ENCODE peak calls at places on chromosomes 13 and 19, in ten cellular contexts. R is epithelial cell of prostate, X is amniotic stem cell, D is nephron progenitor cell, G is caudate nucleus, E is OCI-LY7, V is left ventricle myocardium inferior, N is KBM-7, S is RPMI7951, I is cardiac muscle cell. L is an unnamed sample.

GRCh38 chr13:39506559-39507390 is 96.2 kb downstream of the LHFPL6 start:
- DNase-seq in R (peak), X (no peak), D (no peak), G (no peak), E (peak), V (no peak), N (no peak), S (no peak), I (no peak), L (peak)

GRCh38 chr19:48450863-48451262 is 4.5 kb upstream of the KCNJ14 start:
- DNase-seq in R (no peak), X (no peak), D (no peak), G (no peak), E (no peak), V (no peak), N (no peak), S (no peak), I (no peak), L (no peak)

GRCh38 chr13:23750383-23751121 is 138.6 kb downstream of the MIPEP start:
- DNase-seq in R (no peak), X (no peak), D (no peak), G (no peak), E (no peak), V (no peak), N (no peak), S (peak), I (no peak), L (no peak)

GRCh38 chr13:113947321-113948033 is 26.4 kb downstream of the C13orf46 start:
- DNase-seq in R (no peak), X (no peak), D (no peak), G (peak), E (no peak), V (peak), N (no peak), S (no peak), I (no peak), L (peak)

GRCh38 chr13:111636804-111637203 is 316.4 kb downstream of the TEX29 start:
- DNase-seq in R (no peak), X (no peak), D (no peak), G (no peak), E (no peak), V (no peak), N (no peak), S (no peak), I (no peak), L (no peak)

GRCh38 chr19:41699231-41699967 is 9.0 kb upstream of the CEACAM5 start:
- DNase-seq in R (peak), X (no peak), D (no peak), G (no peak), E (no peak), V (no peak), N (no peak), S (no peak), I (no peak), L (no peak)

GRCh38 chr19:10742494-10742893 is 24.6 kb downstream of the DNM2 start:
- DNase-seq in R (no peak), X (no peak), D (no peak), G (no peak), E (no peak), V (no peak), N (no peak), S (no peak), I (no peak), L (no peak)

GRCh38 chr13:69857188-69857821 is 250.3 kb upstream of the ATXN8OS start:
- DNase-seq in R (peak), X (peak), D (peak), G (no peak), E (peak), V (no peak), N (peak), S (peak), I (peak), L (peak)

GRCh38 chr19:18464646-18465045 is 26.7 kb upstream of the ISYNA1 start:
- DNase-seq in R (no peak), X (peak), D (no peak), G (peak), E (no peak), V (peak), N (no peak), S (no peak), I (no peak), L (peak)

GRCh38 chr13:43390101-43390500 is 366.7 kb downstream of the DNAJC15 start:
- DNase-seq in R (no peak), X (no peak), D (no peak), G (no peak), E (no peak), V (no peak), N (no peak), S (no peak), I (no peak), L (no peak)

GRCh38 chr19:21322528-21322927 is 6.7 kb downstream of the ZNF708 start:
- DNase-seq in R (no peak), X (no peak), D (no peak), G (peak), E (no peak), V (peak), N (no peak), S (no peak), I (no peak), L (no peak)

GRCh38 chr19:10762656-10763055 is 44.8 kb downstream of the DNM2 start:
- DNase-seq in R (no peak), X (no peak), D (no peak), G (no peak), E (no peak), V (peak), N (no peak), S (no peak), I (no peak), L (no peak)

GRCh38 chr13:34369925-34370324 is 552.0 kb downstream of the RFC3 start:
- DNase-seq in R (no peak), X (no peak), D (no peak), G (no peak), E (no peak), V (no peak), N (no peak), S (peak), I (no peak), L (peak)

GRCh38 chr19:14383898-14384669 is 2.8 kb downstream of the ADGRE5 start:
- DNase-seq in R (no peak), X (no peak), D (no peak), G (no peak), E (peak), V (no peak), N (peak), S (peak), I (no peak), L (peak)